ENCODE peak calls at places on chromosomes 16 and 17, in nine cellular contexts. U, V, W, M, O, Z, E, C and G are unnamed samples.

GRCh38 chr17:31294839-31295488 is 2.1 kb downstream of the OMG start:
- DNase-seq in E (no peak), Z (no peak), O (no peak), C (no peak), U (no peak), V (peak), W (no peak), M (no peak), G (no peak)

GRCh38 chr16:46885960-46886763 is 2.0 kb downstream of the GPT2 start:
- DNase-seq in C (no peak), M (no peak), U (no peak), Z (no peak), V (no peak), O (no peak), W (no peak), E (peak), G (peak)

GRCh38 chr17:44007346-44008204 is 3.2 kb downstream of the NAGS start:
- DNase-seq in Z (no peak), O (no peak), C (no peak), E (no peak), W (no peak), M (peak), U (no peak), V (no peak), G (no peak)

GRCh38 chr16:49834496-49835009 is 21.4 kb downstream of the ZNF423 start:
- DNase-seq in Z (no peak), U (no peak), O (no peak), W (no peak), C (no peak), E (no peak), V (no peak), M (peak), G (no peak)

GRCh38 chr16:88811850-88812736 is at the start of gene APRT:
- DNase-seq in W (peak), E (peak), O (peak), C (peak), M (peak), V (peak), U (peak), Z (peak), G (peak)

GRCh38 chr17:45235071-45236001 is 13.7 kb downstream of the FMNL1 start:
- DNase-seq in Z (no peak), E (peak), V (peak), O (peak), W (no peak), M (no peak), U (peak), C (peak), G (peak)

GRCh38 chr17:31225831-31226230 is 71.2 kb downstream of the OMG start:
- DNase-seq in C (no peak), W (no peak), V (no peak), M (no peak), E (no peak), U (no peak), Z (no peak), O (no peak), G (no peak)

GRCh38 chr17:41223821-41224220 is 2.6 kb upstream of the KRTAP9-2 start:
- DNase-seq in E (peak), M (no peak), O (no peak), U (no peak), W (no peak), C (no peak), V (no peak), Z (no peak), G (no peak)

GRCh38 chr17:57151798-57152197 is 66.8 kb downstream of the AKAP1 start:
- DNase-seq in C (no peak), U (no peak), Z (no peak), W (no peak), O (no peak), E (no peak), V (no peak), M (no peak), G (no peak)

GRCh38 chr16:23323224-23324030 is 21.3 kb downstream of the SCNN1B start:
- DNase-seq in W (no peak), O (no peak), Z (no peak), V (no peak), M (no peak), U (no peak), E (no peak), C (no peak), G (no peak)

GRCh38 chr17:48444531-48445247 is 14.7 kb upstream of the SKAP1 start:
- DNase-seq in E (no peak), Z (no peak), C (no peak), M (no peak), W (no peak), U (no peak), V (no peak), O (no peak), G (no peak)

GRCh38 chr17:59030811-59031210 is 75.9 kb downstream of the TRIM37 start:
- DNase-seq in C (no peak), V (no peak), U (no peak), O (no peak), M (no peak), Z (no peak), E (no peak), W (no peak), G (no peak)

GRCh38 chr16:66918803-66919568 is at the start of gene CDH16:
- DNase-seq in Z (no peak), O (no peak), C (no peak), M (no peak), V (no peak), E (no peak), W (peak), U (no peak), G (no peak)

GRCh38 chr17:7237761-7238417 is 1.4 kb downstream of the PHF23 start:
- DNase-seq in U (peak), W (no peak), Z (peak), E (peak), O (peak), C (peak), V (peak), M (peak), G (peak)

GRCh38 chr16:49698931-49699715 is 156.8 kb downstream of the ZNF423 start:
- DNase-seq in M (no peak), V (no peak), W (no peak), E (peak), O (no peak), U (no peak), C (no peak), Z (peak), G (peak)

GRCh38 chr17:77814091-77814772 is 144.3 kb upstream of the TNRC6C start:
- DNase-seq in W (no peak), U (no peak), E (no peak), C (no peak), Z (no peak), M (no peak), V (no peak), O (no peak), G (no peak)

GRCh38 chr16:53545433-53545832 is 42.4 kb upstream of the AKTIP start:
- DNase-seq in C (no peak), V (no peak), M (no peak), E (no peak), U (no peak), Z (no peak), W (no peak), O (peak), G (no peak)

GRCh38 chr17:77566151-77566550 is 392.4 kb upstream of the TNRC6C start:
- DNase-seq in W (no peak), M (no peak), O (no peak), V (no peak), E (no peak), C (no peak), Z (no peak), U (no peak), G (no peak)

GRCh38 chr17:50219939-50220465 is 18.6 kb upstream of the COL1A1 start:
- DNase-seq in C (no peak), V (peak), U (no peak), Z (no peak), O (no peak), M (no peak), W (no peak), E (peak), G (peak)

GRCh38 chr16:77599793-77600415 is 122.4 kb upstream of the NUDT7 start:
- DNase-seq in Z (no peak), M (no peak), V (peak), E (peak), C (no peak), O (no peak), W (no peak), U (no peak), G (peak)

GRCh38 chr17:11986939-11987329 is 10.3 kb downstream of the ZNF18 start:
- DNase-seq in M (no peak), W (no peak), O (no peak), E (peak), Z (no peak), C (no peak), U (no peak), V (peak), G (peak)

GRCh38 chr17:1003972-1004768 is 7.2 kb downstream of the TIMM22 start:
- DNase-seq in V (no peak), Z (no peak), M (no peak), E (no peak), U (no peak), C (no peak), W (no peak), O (no peak), G (no peak)

GRCh38 chr16:28163699-28164584 is 47.8 kb downstream of the XPO6 start:
- DNase-seq in E (peak), Z (no peak), O (no peak), V (peak), C (no peak), U (no peak), W (no peak), M (no peak), G (peak)

GRCh38 chr16:88448461-88449266 is 4.4 kb upstream of the ZFPM1 start:
- DNase-seq in Z (no peak), O (no peak), V (no peak), M (no peak), E (no peak), U (no peak), W (no peak), C (no peak), G (no peak)

GRCh38 chr16:718389-718788 is 2.6 kb upstream of the ANTKMT start:
- DNase-seq in V (no peak), C (no peak), M (no peak), Z (no peak), U (no peak), O (no peak), E (no peak), W (no peak), G (no peak)

GRCh38 chr17:61368049-61368831 is 31.4 kb upstream of the TBX2 start:
- DNase-seq in M (no peak), V (no peak), Z (no peak), C (no peak), U (no peak), E (no peak), O (no peak), W (no peak), G (no peak)

DNA sequence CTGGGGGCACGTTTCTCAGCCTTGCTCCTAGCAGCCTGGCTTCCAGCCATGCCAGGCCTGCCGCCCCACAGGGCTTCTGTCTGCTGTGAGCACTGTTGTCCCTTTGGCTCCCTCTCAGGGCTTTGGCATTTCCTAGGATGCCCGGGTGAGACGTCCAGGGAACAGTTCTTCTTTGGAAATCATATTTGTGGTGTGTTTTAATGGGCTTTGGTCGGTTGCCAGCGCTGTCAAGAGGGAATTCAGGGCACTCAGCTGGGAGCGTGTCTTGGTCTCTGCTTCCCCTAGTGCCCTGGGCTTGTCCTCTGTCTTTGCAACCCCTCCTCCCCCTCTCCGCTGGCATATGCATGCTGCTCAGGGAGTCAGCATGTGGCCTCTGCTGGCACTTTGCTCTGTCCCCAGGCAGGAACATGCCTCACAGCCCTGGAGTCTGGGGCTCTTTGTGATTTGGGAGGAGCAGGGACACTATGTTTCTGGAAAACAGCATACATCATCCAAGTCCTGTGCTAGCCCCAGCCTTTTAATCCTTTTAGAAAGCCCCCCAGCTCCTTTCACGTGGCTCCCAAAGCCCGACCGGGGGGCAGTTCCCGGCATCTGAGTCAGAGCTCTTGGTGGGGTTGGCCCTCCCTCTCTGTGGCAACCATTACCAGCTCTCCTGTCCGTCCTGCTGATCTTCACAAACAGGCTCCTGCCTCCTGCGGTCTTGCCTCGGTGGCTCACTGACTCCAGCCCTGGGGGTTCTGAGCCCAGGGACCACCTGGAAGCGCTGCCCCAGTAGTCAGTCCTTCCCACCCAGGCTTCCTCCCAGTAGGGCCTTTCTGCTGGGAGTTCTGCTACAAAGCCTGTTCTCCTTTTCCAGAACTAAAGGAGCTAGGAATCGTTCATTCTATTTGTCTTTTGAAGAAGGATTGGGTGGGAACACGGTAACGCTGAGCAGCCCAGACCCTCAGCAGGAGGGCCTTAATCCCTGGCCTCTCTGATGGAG is 26.7 kb downstream of the SAP30BP start:
- DNase-seq in Z (peak), M (no peak), C (no peak), E (peak), W (no peak), O (no peak), U (no peak), V (peak), G (peak)
- TF ChIP-seq CTCF in Z (peak), M (no peak), C (no peak), E (no peak), W (no peak), O (no peak), U (no peak), V (peak), G (no peak)

DNA sequence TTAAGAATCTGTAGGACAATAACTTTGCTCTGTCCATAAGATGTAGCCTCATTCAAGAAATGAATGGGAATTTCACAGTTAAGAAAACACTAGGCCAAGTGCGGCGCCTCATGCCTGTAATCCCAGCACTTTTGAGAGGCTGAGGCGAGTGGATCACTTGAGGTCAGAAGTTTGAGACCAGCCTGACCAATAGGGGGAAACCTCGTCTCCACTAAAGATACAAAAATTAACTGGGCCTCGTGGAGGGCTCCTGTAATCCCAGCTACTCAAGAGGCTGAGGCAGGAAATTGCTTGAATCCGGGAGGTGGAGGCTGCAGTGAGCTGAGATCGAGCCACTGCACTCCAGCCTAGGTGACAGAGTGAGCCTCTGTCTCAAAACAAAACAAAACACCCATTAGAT is 19.9 kb upstream of the RSL1D1 start:
- DNase-seq in U (no peak), O (no peak), Z (no peak), V (peak), C (no peak), W (no peak), E (peak), M (no peak), G (no peak)
- TF ChIP-seq CTCF in U (no peak), O (no peak), Z (peak), V (peak), C (peak), W (peak), E (peak), M (no peak), G (peak)

GRCh38 chr17:81427446-81428120 is 32.3 kb downstream of the BAHCC1 start:
- DNase-seq in U (no peak), V (no peak), Z (no peak), M (no peak), C (no peak), E (no peak), O (no peak), W (no peak), G (no peak)

GRCh38 chr17:81428945-81429344 is 33.7 kb downstream of the BAHCC1 start:
- DNase-seq in M (no peak), Z (no peak), W (no peak), C (no peak), O (no peak), E (no peak), U (no peak), V (no peak), G (no peak)

GRCh38 chr17:81429353-81429774 is 34.1 kb downstream of the BAHCC1 start:
- DNase-seq in V (peak), E (peak), Z (peak), U (no peak), C (no peak), W (no peak), M (peak), O (no peak), G (peak)

GRCh38 chr17:81428121-81428515 is 32.9 kb downstream of the BAHCC1 start:
- DNase-seq in O (no peak), V (peak), E (no peak), C (no peak), M (no peak), Z (no peak), W (no peak), U (no peak), G (peak)

DNA sequence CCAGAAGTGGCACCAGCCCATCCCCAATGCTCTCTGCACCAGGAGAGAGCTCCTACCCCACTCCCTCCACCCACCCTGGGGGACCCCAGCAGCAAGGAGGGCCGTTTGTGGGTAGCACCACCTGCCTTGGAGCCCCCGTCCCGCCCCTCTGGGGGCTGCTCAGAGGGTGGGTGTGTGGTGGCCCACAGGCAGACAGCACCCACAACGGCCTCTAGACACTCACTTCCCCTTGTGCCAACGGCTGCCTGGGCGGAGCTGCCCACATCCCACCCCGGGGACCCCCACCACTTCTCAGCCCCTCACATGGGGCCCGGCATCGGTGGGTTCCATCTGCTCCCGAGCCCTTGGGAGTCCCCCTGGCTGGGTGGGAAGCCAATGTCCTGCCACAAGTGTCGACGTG is 33.3 kb downstream of the BAHCC1 start:
- DNase-seq in Z (no peak), E (no peak), V (no peak), U (no peak), M (no peak), W (no peak), O (no peak), C (no peak), G (no peak)
- TF ChIP-seq CTCF in Z (no peak), E (no peak), V (no peak), U (no peak), M (no peak), W (no peak), O (no peak), C (no peak), G (no peak)

DNA sequence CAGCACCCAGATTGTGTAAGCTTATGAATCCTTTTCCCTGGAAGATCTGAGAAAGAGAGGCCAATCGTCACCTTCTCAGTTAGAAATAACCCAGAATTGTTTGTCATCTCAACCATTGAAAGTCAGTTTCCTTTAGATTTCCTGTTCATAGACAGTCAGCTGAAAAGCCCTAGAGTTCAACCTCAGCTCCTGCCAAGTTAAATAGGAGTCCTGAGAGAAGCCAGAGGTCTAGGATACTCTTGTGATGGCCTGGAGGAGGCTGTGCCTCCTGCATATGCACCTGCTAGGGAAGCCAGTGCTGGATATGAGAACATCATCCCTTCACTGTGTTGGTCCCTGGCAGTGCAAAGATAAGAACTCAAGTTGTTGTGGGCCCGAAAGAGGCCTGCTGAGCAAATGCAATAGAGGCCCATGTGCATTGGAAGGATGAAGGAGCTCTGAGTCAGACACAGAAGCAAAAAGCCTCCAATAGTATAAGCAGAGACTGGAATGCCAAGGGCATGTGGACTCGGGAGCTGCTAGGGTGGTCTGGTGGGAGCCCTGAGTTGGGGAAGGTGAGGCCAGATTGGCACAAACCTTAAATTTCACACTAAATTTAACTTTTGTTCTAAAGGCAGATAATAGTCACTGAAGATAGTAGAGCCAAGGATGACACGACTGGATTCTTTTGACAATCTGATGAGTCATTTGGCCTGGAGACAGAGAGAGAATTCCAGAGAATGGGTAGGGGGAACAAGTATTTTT is 520.9 kb upstream of the CDH5 start:
- DNase-seq in E (peak), Z (no peak), O (no peak), V (peak), M (no peak), C (no peak), U (no peak), W (no peak), G (no peak)
- TF ChIP-seq CTCF in E (no peak), Z (no peak), O (no peak), V (no peak), M (no peak), C (no peak), U (no peak), W (no peak), G (no peak)

GRCh38 chr17:42675984-42676423 is 790 bp downstream of the PLEKHH3 start:
- DNase-seq in E (peak), U (peak), V (peak), Z (peak), M (no peak), O (no peak), W (no peak), C (no peak), G (peak)
- TF ChIP-seq CTCF in E (no peak), U (no peak), V (no peak), Z (peak), M (no peak), O (no peak), W (no peak), C (no peak), G (no peak)

GRCh38 chr17:65809366-65809765 is 247.9 kb upstream of the AXIN2 start:
- DNase-seq in W (no peak), M (no peak), V (no peak), U (no peak), E (no peak), O (no peak), Z (no peak), C (no peak), G (no peak)
- TF ChIP-seq CTCF in W (no peak), M (no peak), V (no peak), U (no peak), E (no peak), O (no peak), Z (no peak), C (no peak), G (no peak)